ENCODE peak calls at places on chromosomes 2 and 18, in nine cellular contexts. Q, J, T, C, K, M, B, U and E are unnamed samples.

GRCh38 chr2:177169810-177170514 is 42.6 kb upstream of the HNRNPA3 start:
- DNase-seq in Q (no peak), J (peak), T (no peak), C (peak), K (no peak), M (peak), B (no peak), U (no peak), E (peak)

GRCh38 chr2:142965464-142965863 is 88.0 kb downstream of the KYNU start:
- DNase-seq in Q (no peak), J (no peak), T (no peak), C (no peak), K (no peak), M (no peak), B (no peak), U (no peak), E (no peak)

GRCh38 chr2:15751477-15751876 is 159.8 kb downstream of the DDX1 start:
- DNase-seq in Q (no peak), J (no peak), T (no peak), C (no peak), K (no peak), M (no peak), B (no peak), U (no peak), E (no peak)

GRCh38 chr2:109428841-109429710 is 184.7 kb downstream of the SEPTIN10 start:
- DNase-seq in Q (peak), J (no peak), T (no peak), C (no peak), K (no peak), M (no peak), B (no peak), U (peak), E (no peak)

GRCh38 chr2:234797566-234798250 is 154.1 kb upstream of the SH3BP4 start:
- DNase-seq in Q (no peak), J (peak), T (no peak), C (no peak), K (no peak), M (no peak), B (no peak), U (no peak), E (no peak)

GRCh38 chr2:43041167-43041566 is 185.2 kb downstream of the ZFP36L2 start:
- DNase-seq in Q (peak), J (no peak), T (no peak), C (peak), K (no peak), M (no peak), B (no peak), U (no peak), E (no peak)

GRCh38 chr2:28423856-28424605 is 31.4 kb downstream of the FOSL2 start:
- DNase-seq in Q (no peak), J (no peak), T (peak), C (no peak), K (no peak), M (no peak), B (no peak), U (no peak), E (peak)

GRCh38 chr2:205058409-205058808 is 513.1 kb downstream of the PARD3B start:
- DNase-seq in Q (no peak), J (no peak), T (no peak), C (no peak), K (no peak), M (no peak), B (no peak), U (no peak), E (no peak)

GRCh38 chr2:165698621-165698946 is 95.5 kb downstream of the GALNT3 start:
- DNase-seq in Q (no peak), J (peak), T (no peak), C (no peak), K (peak), M (peak), B (no peak), U (peak), E (no peak)

GRCh38 chr2:37832590-37833197 is 92.4 kb upstream of the RMDN2 start:
- DNase-seq in Q (peak), J (peak), T (peak), C (peak), K (peak), M (peak), B (peak), U (peak), E (peak)

GRCh38 chr2:3193423-3194330 is 183.9 kb downstream of the EIPR1 start:
- DNase-seq in Q (no peak), J (peak), T (no peak), C (no peak), K (no peak), M (no peak), B (no peak), U (no peak), E (no peak)

GRCh38 chr18:26185267-26185666 is 41.0 kb upstream of the TAF4B start:
- DNase-seq in Q (no peak), J (no peak), T (no peak), C (no peak), K (no peak), M (no peak), B (no peak), U (no peak), E (no peak)

GRCh38 chr2:105592288-105592687 is 152.4 kb upstream of the NCK2 start:
- DNase-seq in Q (no peak), J (no peak), T (no peak), C (no peak), K (no peak), M (no peak), B (no peak), U (no peak), E (no peak)

GRCh38 chr2:78418041-78418440 is 607.5 kb upstream of the REG3G start:
- DNase-seq in Q (no peak), J (no peak), T (no peak), C (no peak), K (no peak), M (no peak), B (no peak), U (no peak), E (no peak)

GRCh38 chr18:9722691-9723090 is 14.6 kb downstream of the RAB31 start:
- DNase-seq in Q (no peak), J (peak), T (no peak), C (peak), K (no peak), M (peak), B (no peak), U (no peak), E (no peak)
- TF ChIP-seq CTCF in Q (peak), J (peak), T (no peak), C (peak), K (no peak), M (no peak), B (no peak), U (peak), E (peak)

GRCh38 chr2:90069290-90069894 is 1377.9 kb downstream of the RPIA start:
- DNase-seq in Q (peak), J (peak), T (no peak), C (no peak), K (peak), M (no peak), B (no peak), U (peak), E (no peak)
- TF ChIP-seq CTCF in Q (peak), J (peak), T (no peak), C (peak), K (peak), M (no peak), B (peak), U (peak), E (no peak)

GRCh38 chr2:178448968-178449661 is 1.9 kb downstream of the PRKRA start:
- DNase-seq in Q (no peak), J (no peak), T (no peak), C (no peak), K (no peak), M (no peak), B (no peak), U (no peak), E (no peak)

GRCh38 chr2:178452334-178452733 is 1.2 kb downstream of the PJVK start:
- DNase-seq in Q (no peak), J (no peak), T (no peak), C (no peak), K (no peak), M (no peak), B (no peak), U (no peak), E (no peak)

GRCh38 chr2:178449700-178450573 is 1.0 kb downstream of the PRKRA start:
- DNase-seq in Q (no peak), J (no peak), T (no peak), C (peak), K (no peak), M (no peak), B (no peak), U (peak), E (no peak)

GRCh38 chr2:178452870-178453269 is 1.7 kb downstream of the PJVK start:
- DNase-seq in Q (no peak), J (no peak), T (no peak), C (no peak), K (no peak), M (no peak), B (no peak), U (no peak), E (no peak)

DNA sequence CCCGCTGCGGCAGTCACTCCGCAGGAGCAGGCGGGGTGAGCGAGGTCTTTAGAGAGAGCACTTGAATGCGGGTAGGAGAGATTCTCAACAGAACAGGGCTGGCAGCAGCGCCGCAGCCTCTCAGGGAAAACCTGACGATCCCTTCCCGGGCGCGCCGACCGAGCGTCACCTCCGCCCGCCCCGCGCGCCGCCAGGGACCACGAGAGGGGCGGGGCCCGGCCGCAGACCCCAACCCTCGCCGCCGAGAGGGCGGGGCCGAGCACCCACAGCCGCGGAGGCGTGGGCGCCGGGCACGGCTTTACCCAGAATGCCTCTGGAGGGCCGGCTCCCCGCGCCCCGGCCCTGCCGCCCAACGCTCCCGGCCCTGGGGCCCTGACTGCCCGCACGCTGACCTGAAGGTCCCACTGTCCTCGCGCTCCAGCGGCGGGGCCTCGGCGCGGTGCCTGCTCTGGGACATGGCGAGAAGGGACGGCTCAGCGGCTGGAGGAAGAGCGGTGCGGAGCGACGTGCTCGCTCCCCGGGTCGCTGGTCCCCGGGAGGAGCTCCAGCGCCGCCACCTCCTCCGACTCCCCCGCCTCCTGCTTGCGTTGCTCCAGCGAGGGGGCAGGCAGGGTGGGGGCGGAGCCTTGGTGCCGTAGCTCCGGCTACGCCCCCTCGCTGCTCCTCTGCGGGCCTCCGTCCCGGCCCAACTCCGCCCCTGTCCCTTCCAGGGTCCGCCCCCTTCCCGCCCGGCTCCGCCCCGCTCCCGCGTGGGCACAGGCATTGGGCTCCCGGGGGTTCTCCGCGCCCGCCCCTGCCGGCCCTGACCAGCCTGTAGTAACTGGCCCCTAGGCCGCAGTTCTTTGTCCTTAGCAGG is at the start of the genes PJVK and PRKRA:
- DNase-seq in Q (peak), J (peak), T (peak), C (peak), K (peak), M (peak), B (peak), U (peak), E (peak)
- TF ChIP-seq CTCF in Q (no peak), J (no peak), T (no peak), C (no peak), K (no peak), M (peak), B (no peak), U (peak), E (no peak)

GRCh38 chr2:174078275-174078674 is 113.1 kb upstream of the SP3 start:
- DNase-seq in Q (no peak), J (no peak), T (no peak), C (no peak), K (no peak), M (no peak), B (no peak), U (peak), E (no peak)

GRCh38 chr2:174072857-174073256 is 107.7 kb upstream of the SP3 start:
- DNase-seq in Q (no peak), J (no peak), T (no peak), C (no peak), K (no peak), M (no peak), B (no peak), U (no peak), E (no peak)

GRCh38 chr2:174076948-174077347 is 111.8 kb upstream of the SP3 start:
- DNase-seq in Q (no peak), J (no peak), T (no peak), C (no peak), K (no peak), M (no peak), B (no peak), U (no peak), E (no peak)

GRCh38 chr2:174074831-174075230 is 109.7 kb upstream of the SP3 start:
- DNase-seq in Q (no peak), J (no peak), T (no peak), C (no peak), K (no peak), M (no peak), B (no peak), U (no peak), E (no peak)

GRCh38 chr2:174076040-174076439 is 110.9 kb upstream of the SP3 start:
- DNase-seq in Q (no peak), J (no peak), T (no peak), C (peak), K (no peak), M (no peak), B (no peak), U (no peak), E (no peak)
- TF ChIP-seq CTCF in Q (no peak), J (no peak), T (no peak), C (no peak), K (no peak), M (no peak), B (no peak), U (no peak), E (no peak)

GRCh38 chr2:240278661-240279060 is 138.2 kb upstream of the OTOS start:
- DNase-seq in Q (no peak), J (no peak), T (no peak), C (no peak), K (no peak), M (no peak), B (no peak), U (no peak), E (no peak)
- TF ChIP-seq CTCF in Q (no peak), J (no peak), T (no peak), C (no peak), K (no peak), M (no peak), B (no peak), U (no peak), E (no peak)

GRCh38 chr2:219079417-219079816 is 18.7 kb upstream of the IHH start:
- DNase-seq in Q (no peak), J (no peak), T (no peak), C (no peak), K (no peak), M (no peak), B (no peak), U (peak), E (no peak)

GRCh38 chr2:219081701-219082331 is 21.1 kb upstream of the IHH start:
- DNase-seq in Q (no peak), J (no peak), T (no peak), C (no peak), K (no peak), M (no peak), B (no peak), U (no peak), E (no peak)

GRCh38 chr2:219081096-219081495 is 20.4 kb upstream of the IHH start:
- DNase-seq in Q (no peak), J (no peak), T (no peak), C (no peak), K (no peak), M (no peak), B (no peak), U (no peak), E (no peak)

GRCh38 chr2:219076253-219076652 is 15.5 kb upstream of the IHH start:
- DNase-seq in Q (no peak), J (no peak), T (no peak), C (no peak), K (no peak), M (no peak), B (no peak), U (no peak), E (no peak)

DNA sequence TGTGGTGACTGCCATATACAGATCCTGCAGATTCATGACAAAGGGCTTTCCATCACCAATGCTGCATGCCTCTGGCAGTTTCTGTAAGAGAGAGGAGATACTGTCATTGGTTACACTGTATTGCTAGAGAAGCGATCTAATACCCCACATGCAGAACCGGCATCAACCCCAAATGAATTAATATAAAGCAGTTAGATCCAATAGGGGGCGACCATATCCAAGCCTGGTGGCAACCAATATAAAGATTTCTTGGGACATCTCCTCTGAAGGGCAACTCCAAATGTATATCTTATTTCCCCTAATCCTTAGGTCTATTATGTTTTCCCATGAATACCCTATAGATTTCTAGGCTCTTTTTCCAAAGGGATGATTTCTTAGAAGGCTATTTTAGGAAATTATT is 17.4 kb upstream of the IHH start:
- DNase-seq in Q (no peak), J (no peak), T (no peak), C (no peak), K (no peak), M (no peak), B (no peak), U (no peak), E (no peak)
- TF ChIP-seq CTCF in Q (no peak), J (no peak), T (no peak), C (no peak), K (no peak), M (no peak), B (no peak), U (peak), E (no peak)

DNA sequence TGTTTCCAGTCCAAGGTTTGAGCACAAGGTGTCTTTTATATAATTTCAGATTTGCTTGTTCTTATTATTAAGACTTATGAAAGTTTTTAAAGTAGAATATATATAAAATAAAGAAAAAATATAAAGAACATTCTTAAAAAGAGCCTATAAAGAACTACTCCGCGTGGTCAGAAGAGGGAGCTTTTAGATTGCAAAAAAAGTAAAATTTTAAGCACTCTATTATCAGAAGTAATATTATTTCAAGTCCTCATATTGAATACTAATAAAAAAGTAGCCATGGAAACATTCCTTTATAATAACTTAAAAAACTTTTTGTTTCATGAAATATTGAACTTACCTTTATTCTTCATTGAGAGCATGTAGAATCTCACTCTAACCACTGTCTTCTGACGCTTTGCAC is 51.4 kb downstream of the LINC00305 start:
- DNase-seq in Q (no peak), J (no peak), T (no peak), C (no peak), K (no peak), M (no peak), B (no peak), U (no peak), E (no peak)
- TF ChIP-seq CTCF in Q (peak), J (no peak), T (no peak), C (peak), K (no peak), M (no peak), B (peak), U (peak), E (no peak)